ENCODE peak calls at places on chromosomes 12 and 14, in eight cellular contexts. W, C, N, D, V, Y, R and F are unnamed samples.
A peak's percentile ranks its signal among the peaks of the same experiment; 100 is the strongest.

GRCh38 chr14:42884100-42884499 is 1277.4 kb downstream of the LRFN5 start:
- DNase-seq in W (peak; percentile 17), C (peak; percentile 66), N (peak; percentile 84), D (no peak), V (peak; percentile 95), Y (no peak), R (no peak), F (peak; percentile 62)

GRCh38 chr14:69999246-69999645 is 120.0 kb downstream of the SMOC1 start:
- DNase-seq in W (peak; percentile 62), C (peak; percentile 66), N (peak; percentile 42), D (peak; percentile 77), V (peak; percentile 97), Y (no peak), R (no peak), F (peak; percentile 90)

GRCh38 chr14:104441275-104442106 is 138.1 kb upstream of the C14orf180 start:
- DNase-seq in W (no peak), C (no peak), N (no peak), D (no peak), V (no peak), Y (no peak), R (no peak), F (no peak)

GRCh38 chr14:89493877-89494634 is 77.0 kb upstream of the FOXN3 start:
- DNase-seq in W (no peak), C (no peak), N (no peak), D (no peak), V (no peak), Y (peak; percentile 32), R (peak; percentile 73), F (peak; percentile 43)

GRCh38 chr14:100117647-100118376 is 41.6 kb downstream of the DEGS2 start:
- DNase-seq in W (no peak), C (no peak), N (no peak), D (no peak), V (no peak), Y (no peak), R (no peak), F (no peak)

GRCh38 chr14:63745858-63746425 is 18.1 kb upstream of the SGPP1 start:
- DNase-seq in W (no peak), C (no peak), N (no peak), D (no peak), V (no peak), Y (no peak), R (no peak), F (no peak)

GRCh38 chr12:94488449-94488848 is 28.8 kb upstream of the CEP83 start:
- DNase-seq in W (no peak), C (no peak), N (no peak), D (no peak), V (peak; percentile 19), Y (no peak), R (no peak), F (no peak)

GRCh38 chr12:59166457-59166856 is 246.2 kb upstream of the LRIG3 start:
- DNase-seq in W (peak; percentile 11), C (no peak), N (no peak), D (no peak), V (no peak), Y (no peak), R (no peak), F (no peak)

GRCh38 chr14:31127690-31128089 is 79.9 kb downstream of the HECTD1 start:
- DNase-seq in W (peak; percentile 32), C (no peak), N (no peak), D (no peak), V (no peak), Y (no peak), R (peak; percentile 55), F (no peak)

GRCh38 chr14:78245238-78245637 is 75.1 kb downstream of the NRXN3 start:
- DNase-seq in W (no peak), C (no peak), N (no peak), D (no peak), V (no peak), Y (no peak), R (no peak), F (no peak)
- H3K9me3 ChIP-seq in W (no peaks in the 10 kb centered on the region), C (no peaks in the 10 kb centered on the region), N (no peaks in the 10 kb centered on the region), D (no peaks in the 10 kb centered on the region), V (no peaks in the 10 kb centered on the region), Y (no peaks in the 10 kb centered on the region), R (no peaks in the 10 kb centered on the region), F (no peaks in the 10 kb centered on the region)

DNA sequence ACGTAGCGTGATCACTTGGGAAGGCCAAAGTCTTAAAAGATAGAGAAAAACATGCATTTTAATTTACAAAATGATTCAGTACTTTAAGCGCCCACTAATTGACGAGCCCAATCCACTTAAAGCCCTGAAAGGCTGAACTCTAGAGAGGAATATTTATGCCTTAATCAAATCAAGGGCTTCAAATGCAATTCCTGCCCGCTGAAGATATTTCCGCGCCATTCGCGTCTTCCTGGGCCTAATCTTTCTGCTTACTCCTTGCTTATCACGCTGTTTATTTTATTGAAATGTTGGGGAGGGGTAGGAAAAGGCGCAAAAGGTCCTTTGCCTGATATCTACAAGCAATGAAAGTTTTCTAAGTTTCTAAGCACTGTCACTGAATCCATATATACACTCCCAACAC is 4.0 kb downstream of the TBX3 start:
- DNase-seq in W (no peak), C (peak; percentile 34), N (peak; percentile 47), D (no peak), V (no peak), Y (no peak), R (no peak), F (no peak)
- TF ChIP-seq EZH2 in W (no peak), C (no peak), N (no peak), D (no peak), V (no peak), Y (peak; percentile 76), R (no peak), F (no peak)

GRCh38 chr14:23621932-23622495 is 14.2 kb upstream of the DHRS2 start:
- DNase-seq in W (no peak), C (no peak), N (no peak), D (no peak), V (no peak), Y (no peak), R (no peak), F (no peak)

GRCh38 chr14:23622990-23623389 is 13.2 kb upstream of the DHRS2 start:
- DNase-seq in W (no peak), C (no peak), N (no peak), D (no peak), V (no peak), Y (no peak), R (no peak), F (no peak)

GRCh38 chr14:23626946-23627345 is 9.2 kb upstream of the DHRS2 start:
- DNase-seq in W (no peak), C (no peak), N (no peak), D (no peak), V (no peak), Y (no peak), R (no peak), F (no peak)

GRCh38 chr14:23623962-23624361 is 12.2 kb upstream of the DHRS2 start:
- DNase-seq in W (no peak), C (no peak), N (no peak), D (no peak), V (no peak), Y (no peak), R (no peak), F (no peak)

GRCh38 chr14:23624830-23625404 is 11.2 kb upstream of the DHRS2 start:
- DNase-seq in W (no peak), C (no peak), N (no peak), D (no peak), V (no peak), Y (no peak), R (no peak), F (no peak)
- H3K9me3 ChIP-seq in W (no peaks in the 10 kb centered on the region), C (peaks cover 15% of the 10 kb centered on the region), N (no peaks in the 10 kb centered on the region), D (no peaks in the 10 kb centered on the region), V (no peaks in the 10 kb centered on the region), Y (peaks cover 26% of the 10 kb centered on the region), R (peaks cover 33% of the 10 kb centered on the region), F (peaks cover 3% of the 10 kb centered on the region)

DNA sequence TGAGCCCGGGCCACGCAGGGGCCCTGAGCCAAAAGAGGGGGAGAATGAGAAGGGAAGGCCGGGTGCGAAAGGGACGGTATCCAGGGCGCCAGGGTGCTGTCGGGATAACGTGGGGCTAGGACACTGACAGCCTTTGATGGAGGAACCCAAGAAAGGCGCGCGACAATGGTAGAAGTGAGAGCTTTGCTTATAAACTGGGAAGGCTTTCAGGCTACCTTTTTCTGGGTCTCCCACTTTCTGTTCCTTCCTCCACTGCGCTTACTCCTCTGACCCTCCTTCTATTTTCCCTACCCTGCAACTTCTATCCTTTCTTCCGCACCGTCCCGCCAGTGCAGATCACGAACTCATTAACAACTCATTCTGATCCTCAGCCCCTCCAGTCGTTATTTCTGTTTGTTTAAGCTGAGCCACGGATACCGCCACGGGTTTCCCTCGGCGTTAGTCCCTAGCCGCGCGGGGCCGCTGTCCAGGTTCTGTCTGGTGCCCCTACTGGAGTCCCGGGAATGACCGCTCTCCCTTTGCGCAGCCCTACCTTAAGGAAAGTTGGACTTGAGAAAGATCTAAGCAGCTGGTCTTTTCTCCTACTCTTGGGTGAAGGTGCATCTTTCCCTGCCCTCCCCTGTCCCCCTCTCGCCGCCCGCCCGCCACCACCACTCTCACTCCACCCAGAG is 3.0 kb downstream of the SSTR1 start:
- DNase-seq in W (peak; percentile 71), C (no peak), N (peak; percentile 87), D (peak; percentile 70), V (peak; percentile 73), Y (peak; percentile 69), R (no peak), F (peak; percentile 42)
- TF ChIP-seq EZH2 in W (no peak), C (no peak), N (no peak), D (no peak), V (no peak), Y (no peak), R (no peak), F (no peak)

DNA sequence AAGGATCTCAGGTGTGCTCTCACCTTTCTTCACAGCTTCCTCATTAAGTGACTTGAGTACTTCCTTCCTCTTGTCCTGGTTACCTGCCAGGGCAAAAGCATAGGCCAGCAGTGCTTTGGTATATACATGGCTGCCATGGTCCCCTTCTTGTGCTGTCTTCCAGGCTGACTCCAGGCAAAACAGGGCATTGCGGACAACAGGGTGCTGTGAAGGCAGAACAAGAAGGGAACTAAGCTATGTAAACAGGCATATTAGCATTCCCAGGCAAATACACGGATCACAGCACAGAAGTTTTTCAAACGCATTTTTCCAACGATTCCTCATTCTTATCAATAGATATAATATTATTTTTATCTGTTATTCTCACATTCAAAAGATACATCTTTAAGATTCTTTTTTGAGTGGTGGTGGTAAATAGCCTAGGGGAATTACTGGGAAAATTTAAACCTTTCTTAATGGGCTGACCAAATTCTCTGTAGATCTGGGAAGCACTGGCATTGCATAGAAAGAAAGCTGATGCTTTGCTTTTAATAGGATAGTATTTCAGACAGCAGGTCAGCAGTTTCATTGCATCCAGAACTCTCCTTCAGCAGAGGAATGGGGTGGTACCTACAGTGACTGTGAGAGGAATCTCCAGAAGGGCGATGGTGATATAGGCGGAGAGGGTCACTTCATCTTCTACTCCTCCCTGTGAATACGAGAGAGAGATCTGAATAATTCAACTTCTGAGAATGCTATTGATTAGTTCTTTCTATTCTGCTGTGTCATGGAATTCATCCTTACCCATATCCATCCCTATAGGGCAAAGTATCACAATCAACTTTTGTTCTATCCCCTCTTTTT is 38.8 kb downstream of the A2M start:
- DNase-seq in W (no peak), C (no peak), N (no peak), D (no peak), V (no peak), Y (no peak), R (no peak), F (no peak)
- H3K9me3 ChIP-seq in W (no peaks in the 10 kb centered on the region), C (no peaks in the 10 kb centered on the region), N (no peaks in the 10 kb centered on the region), D (no peaks in the 10 kb centered on the region), V (no peaks in the 10 kb centered on the region), Y (no peaks in the 10 kb centered on the region), R (no peaks in the 10 kb centered on the region), F (no peaks in the 10 kb centered on the region)

DNA sequence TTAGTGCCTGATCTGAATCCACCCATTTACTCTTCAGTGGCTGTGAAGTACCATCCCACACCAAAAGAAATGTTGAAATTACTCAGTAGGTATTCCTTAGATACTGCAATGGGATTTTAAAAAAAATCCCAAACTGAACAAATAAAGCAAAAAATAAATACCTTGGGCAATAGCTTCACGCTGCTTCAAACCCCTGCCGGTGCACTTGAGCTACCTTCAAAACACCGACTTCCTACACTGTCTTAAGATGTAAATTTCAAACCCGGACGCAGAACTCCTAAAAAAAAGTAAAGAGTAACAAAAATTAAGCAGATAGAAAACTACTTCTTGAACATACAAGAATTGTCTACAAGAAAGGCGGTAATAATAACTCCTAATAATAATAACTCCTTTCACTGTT is 677 bp downstream of the ABCC9 start:
- DNase-seq in W (no peak), C (no peak), N (peak; percentile 37), D (peak; percentile 4), V (peak; percentile 8), Y (no peak), R (no peak), F (no peak)
- TF ChIP-seq EZH2 in W (no peak), C (no peak), N (no peak), D (no peak), V (no peak), Y (no peak), R (no peak), F (no peak)